ENCODE peak calls at places on chromosome 19, in eight cellular contexts. M is GM19239; P is activated naive CD4-positive, alpha-beta T cell; I is nucleus accumbens; D is H54; S is activated CD4-positive, alpha-beta T cell treated with anti-CD3 and anti-CD28 coated beads, Interleukin-2, amount 10 ng/mL, durations not matched to agents 7 days and 5 days; G is NCI-H748 treated with DMSO at 0.1 percent for 48 hours; H is activated CD4-positive, alpha-beta memory T cell treated with anti-CD3 and anti-CD28 coated beads for 36 hours. L is an unnamed sample.

GRCh38 chr19:44367024-44367423 is 10.5 kb upstream of the ZNF112 start:
- DNase-seq in G (no peak), I (no peak), H (no peak), D (no peak), M (no peak), S (no peak), P (no peak), L (no peak)

GRCh38 chr19:5245631-5246553 is 94.7 kb downstream of the PTPRS start:
- DNase-seq in G (no peak), I (no peak), D (no peak), P (no peak), S (no peak), H (no peak), M (no peak), L (peak)

GRCh38 chr19:31204115-31204514 is 145.1 kb downstream of the TSHZ3 start:
- DNase-seq in P (no peak), G (no peak), I (no peak), H (no peak), M (no peak), D (no peak), S (no peak), L (no peak)

GRCh38 chr19:11754663-11755062 is 12.1 kb upstream of the ZNF441 start:
- DNase-seq in M (no peak), H (no peak), I (no peak), P (no peak), S (no peak), D (no peak), G (no peak), L (no peak)

GRCh38 chr19:13768510-13768909 is 4.2 kb downstream of the MRI1 start:
- DNase-seq in S (no peak), D (no peak), H (no peak), I (no peak), M (no peak), P (no peak), G (no peak), L (no peak)

GRCh38 chr19:29367701-29368306 is 154.9 kb upstream of the UQCRFS1 start:
- DNase-seq in I (no peak), G (no peak), H (no peak), S (no peak), M (no peak), D (no peak), P (no peak), L (no peak)

GRCh38 chr19:18597809-18598660 is 8.6 kb downstream of the CRLF1 start:
- DNase-seq in I (no peak), S (no peak), D (no peak), G (no peak), M (no peak), P (no peak), H (no peak), L (no peak)

GRCh38 chr19:2544576-2545415 is 68.9 kb downstream of the GADD45B start:
- DNase-seq in G (no peak), I (no peak), H (no peak), S (no peak), M (no peak), P (no peak), D (no peak), L (no peak)

GRCh38 chr19:47094557-47095517 is 18.7 kb downstream of the ZC3H4 start:
- DNase-seq in P (no peak), M (no peak), D (no peak), I (no peak), S (peak), H (peak), G (no peak), L (no peak)

GRCh38 chr19:4232614-4233281 is 3.4 kb downstream of the EBI3 start:
- DNase-seq in H (no peak), S (no peak), M (no peak), I (no peak), P (no peak), G (no peak), D (no peak), L (no peak)

GRCh38 chr19:14112809-14113385 is 4.7 kb downstream of the PRKACA start:
- DNase-seq in H (no peak), P (no peak), S (no peak), G (no peak), I (no peak), M (no peak), D (no peak), L (no peak)

GRCh38 chr19:47713046-47714021 is at the start of gene EHD2:
- DNase-seq in H (peak), D (peak), G (no peak), I (no peak), P (peak), S (peak), M (no peak), L (peak)

GRCh38 chr19:18291590-18292459 is 10.4 kb upstream of the JUND start:
- DNase-seq in P (peak), D (peak), H (peak), I (peak), S (peak), G (no peak), M (peak), L (peak)

GRCh38 chr19:9952276-9952675 is 16.0 kb upstream of the OLFM2 start:
- DNase-seq in D (no peak), M (no peak), G (no peak), I (no peak), S (no peak), H (no peak), P (no peak), L (no peak)

GRCh38 chr19:42246143-42246868 is 3.9 kb upstream of the GSK3A start:
- DNase-seq in H (no peak), I (peak), P (no peak), S (no peak), M (no peak), D (peak), G (no peak), L (no peak)

GRCh38 chr19:1266116-1266817 is 2.9 kb upstream of the CIRBP start:
- DNase-seq in P (peak), M (no peak), H (peak), S (peak), G (peak), I (peak), D (peak), L (peak)

GRCh38 chr19:29668746-29669609 is 3.7 kb downstream of the PLEKHF1 start:
- DNase-seq in G (no peak), I (no peak), D (no peak), H (no peak), P (no peak), S (no peak), M (no peak), L (no peak)

GRCh38 chr19:2212861-2213711 is 23.0 kb downstream of the PLEKHJ1 start:
- DNase-seq in H (no peak), I (no peak), M (no peak), D (no peak), G (no peak), S (no peak), P (no peak), L (no peak)

GRCh38 chr19:21323000-21323399 is 6.2 kb downstream of the ZNF708 start:
- DNase-seq in S (no peak), H (no peak), M (no peak), D (no peak), P (no peak), I (no peak), G (no peak), L (no peak)

GRCh38 chr19:35509018-35509652 is 4.3 kb downstream of the DMKN start:
- DNase-seq in S (peak), P (peak), I (peak), H (peak), M (peak), D (no peak), G (peak), L (peak)

GRCh38 chr19:50870417-50871089 is 2.7 kb upstream of the KLK2 start:
- DNase-seq in M (no peak), H (peak), I (no peak), D (no peak), S (no peak), P (no peak), G (no peak), L (peak)

GRCh38 chr19:15107056-15108010 is at the start of gene SYDE1:
- DNase-seq in G (no peak), D (peak), S (no peak), I (peak), M (no peak), H (peak), P (no peak), L (no peak)

GRCh38 chr19:24033962-24034342 is 53.0 kb upstream of the ZNF254 start:
- DNase-seq in H (peak), P (peak), S (peak), M (peak), I (peak), D (peak), G (peak), L (peak)